ENCODE peak calls at places on chromosomes 1 and 21, in eight cellular contexts. One of them, this sample, is unnamed.

GRCh38 chr1:229342305-229342901 is 444 bp downstream of the CCSAP start:
- DNase-seq in tibial artery: peak
- DNase-seq in esophagus squamous epithelium: peak
- DNase-seq in BE2C: peak
- DNase-seq in MM.1S: peak
- DNase-seq in pancreas: peak
- DNase-seq in fibroblast of the aortic adventitia: peak
- DNase-seq in cardiac muscle cell: peak
- DNase-seq in this sample: peak

GRCh38 chr1:20086800-20087199 is 16.8 kb downstream of the PLA2G5 start:
- DNase-seq in tibial artery: no peak
- DNase-seq in esophagus squamous epithelium: no peak
- DNase-seq in BE2C: no peak
- DNase-seq in MM.1S: no peak
- DNase-seq in pancreas: no peak
- DNase-seq in fibroblast of the aortic adventitia: no peak
- DNase-seq in cardiac muscle cell: no peak
- DNase-seq in this sample: no peak

GRCh38 chr1:117886101-117886795 is 43.2 kb downstream of the GDAP2 start:
- DNase-seq in tibial artery: no peak
- DNase-seq in esophagus squamous epithelium: no peak
- DNase-seq in BE2C: no peak
- DNase-seq in MM.1S: no peak
- DNase-seq in pancreas: no peak
- DNase-seq in fibroblast of the aortic adventitia: peak
- DNase-seq in cardiac muscle cell: no peak
- DNase-seq in this sample: no peak

GRCh38 chr1:30795026-30795425 is 37.5 kb upstream of the LAPTM5 start:
- DNase-seq in tibial artery: no peak
- DNase-seq in esophagus squamous epithelium: no peak
- DNase-seq in BE2C: no peak
- DNase-seq in MM.1S: no peak
- DNase-seq in pancreas: no peak
- DNase-seq in fibroblast of the aortic adventitia: peak
- DNase-seq in cardiac muscle cell: no peak
- DNase-seq in this sample: no peak

GRCh38 chr1:147273409-147274307 is 31.2 kb downstream of the CHD1L start:
- DNase-seq in tibial artery: peak
- DNase-seq in esophagus squamous epithelium: no peak
- DNase-seq in BE2C: peak
- DNase-seq in MM.1S: peak
- DNase-seq in pancreas: no peak
- DNase-seq in fibroblast of the aortic adventitia: peak
- DNase-seq in cardiac muscle cell: peak
- DNase-seq in this sample: peak

GRCh38 chr1:239418683-239419082 is 32.3 kb downstream of the CHRM3 start:
- DNase-seq in tibial artery: no peak
- DNase-seq in esophagus squamous epithelium: no peak
- DNase-seq in BE2C: no peak
- DNase-seq in MM.1S: no peak
- DNase-seq in pancreas: no peak
- DNase-seq in fibroblast of the aortic adventitia: no peak
- DNase-seq in cardiac muscle cell: no peak
- DNase-seq in this sample: no peak

GRCh38 chr1:56908619-56909340 is 54.2 kb downstream of the C8A start:
- DNase-seq in tibial artery: no peak
- DNase-seq in esophagus squamous epithelium: no peak
- DNase-seq in BE2C: no peak
- DNase-seq in MM.1S: peak
- DNase-seq in pancreas: no peak
- DNase-seq in fibroblast of the aortic adventitia: peak
- DNase-seq in cardiac muscle cell: no peak
- DNase-seq in this sample: no peak

GRCh38 chr1:147169840-147170674 is 2.2 kb downstream of the PRKAB2 start:
- DNase-seq in tibial artery: no peak
- DNase-seq in esophagus squamous epithelium: no peak
- DNase-seq in BE2C: no peak
- DNase-seq in MM.1S: no peak
- DNase-seq in pancreas: no peak
- DNase-seq in fibroblast of the aortic adventitia: no peak
- DNase-seq in cardiac muscle cell: no peak
- DNase-seq in this sample: no peak

GRCh38 chr1:96370752-96371151 is 350.8 kb upstream of the PTBP2 start:
- DNase-seq in tibial artery: no peak
- DNase-seq in esophagus squamous epithelium: no peak
- DNase-seq in BE2C: no peak
- DNase-seq in MM.1S: no peak
- DNase-seq in pancreas: no peak
- DNase-seq in fibroblast of the aortic adventitia: peak
- DNase-seq in cardiac muscle cell: no peak
- DNase-seq in this sample: no peak

GRCh38 chr1:66521736-66522365 is 12.1 kb upstream of the SGIP1 start:
- DNase-seq in tibial artery: no peak
- DNase-seq in esophagus squamous epithelium: no peak
- DNase-seq in BE2C: no peak
- DNase-seq in MM.1S: no peak
- DNase-seq in pancreas: no peak
- DNase-seq in fibroblast of the aortic adventitia: peak
- DNase-seq in cardiac muscle cell: no peak
- DNase-seq in this sample: no peak

GRCh38 chr21:29342394-29342957 is 43.8 kb downstream of the BACH1 start:
- DNase-seq in tibial artery: peak
- DNase-seq in esophagus squamous epithelium: no peak
- DNase-seq in BE2C: no peak
- DNase-seq in MM.1S: no peak
- DNase-seq in pancreas: no peak
- DNase-seq in fibroblast of the aortic adventitia: peak
- DNase-seq in cardiac muscle cell: no peak
- DNase-seq in this sample: peak

GRCh38 chr1:225467193-225468020 is 39.6 kb upstream of the LBR start:
- DNase-seq in tibial artery: peak
- DNase-seq in esophagus squamous epithelium: peak
- DNase-seq in BE2C: no peak
- DNase-seq in MM.1S: peak
- DNase-seq in pancreas: no peak
- DNase-seq in fibroblast of the aortic adventitia: no peak
- DNase-seq in cardiac muscle cell: no peak
- DNase-seq in this sample: peak

GRCh38 chr1:44609412-44609767 is 64.9 kb downstream of the TMEM53 start:
- DNase-seq in tibial artery: peak
- DNase-seq in esophagus squamous epithelium: no peak
- DNase-seq in BE2C: peak
- DNase-seq in MM.1S: no peak
- DNase-seq in pancreas: peak
- DNase-seq in fibroblast of the aortic adventitia: peak
- DNase-seq in cardiac muscle cell: peak
- DNase-seq in this sample: peak
- TF ChIP-seq CTCF in tibial artery: peak
- TF ChIP-seq CTCF in esophagus squamous epithelium: peak
- TF ChIP-seq CTCF in BE2C: peak
- TF ChIP-seq CTCF in MM.1S: peak
- TF ChIP-seq CTCF in pancreas: no peak
- TF ChIP-seq CTCF in fibroblast of the aortic adventitia: peak
- TF ChIP-seq CTCF in cardiac muscle cell: peak
- TF ChIP-seq CTCF in this sample: peak

GRCh38 chr21:41071410-41071809 is 96.5 kb upstream of the BACE2 start:
- DNase-seq in tibial artery: no peak
- DNase-seq in esophagus squamous epithelium: no peak
- DNase-seq in BE2C: no peak
- DNase-seq in MM.1S: peak
- DNase-seq in pancreas: no peak
- DNase-seq in fibroblast of the aortic adventitia: no peak
- DNase-seq in cardiac muscle cell: peak
- DNase-seq in this sample: no peak

GRCh38 chr21:41069305-41069642 is 98.7 kb upstream of the BACE2 start:
- DNase-seq in tibial artery: no peak
- DNase-seq in esophagus squamous epithelium: no peak
- DNase-seq in BE2C: no peak
- DNase-seq in MM.1S: no peak
- DNase-seq in pancreas: no peak
- DNase-seq in fibroblast of the aortic adventitia: no peak
- DNase-seq in cardiac muscle cell: no peak
- DNase-seq in this sample: no peak

GRCh38 chr21:41065539-41065938 is 102.4 kb upstream of the BACE2 start:
- DNase-seq in tibial artery: no peak
- DNase-seq in esophagus squamous epithelium: no peak
- DNase-seq in BE2C: no peak
- DNase-seq in MM.1S: no peak
- DNase-seq in pancreas: no peak
- DNase-seq in fibroblast of the aortic adventitia: no peak
- DNase-seq in cardiac muscle cell: no peak
- DNase-seq in this sample: no peak

GRCh38 chr21:41066086-41066938 is 101.6 kb upstream of the BACE2 start:
- DNase-seq in tibial artery: no peak
- DNase-seq in esophagus squamous epithelium: no peak
- DNase-seq in BE2C: no peak
- DNase-seq in MM.1S: no peak
- DNase-seq in pancreas: no peak
- DNase-seq in fibroblast of the aortic adventitia: no peak
- DNase-seq in cardiac muscle cell: no peak
- DNase-seq in this sample: no peak

DNA sequence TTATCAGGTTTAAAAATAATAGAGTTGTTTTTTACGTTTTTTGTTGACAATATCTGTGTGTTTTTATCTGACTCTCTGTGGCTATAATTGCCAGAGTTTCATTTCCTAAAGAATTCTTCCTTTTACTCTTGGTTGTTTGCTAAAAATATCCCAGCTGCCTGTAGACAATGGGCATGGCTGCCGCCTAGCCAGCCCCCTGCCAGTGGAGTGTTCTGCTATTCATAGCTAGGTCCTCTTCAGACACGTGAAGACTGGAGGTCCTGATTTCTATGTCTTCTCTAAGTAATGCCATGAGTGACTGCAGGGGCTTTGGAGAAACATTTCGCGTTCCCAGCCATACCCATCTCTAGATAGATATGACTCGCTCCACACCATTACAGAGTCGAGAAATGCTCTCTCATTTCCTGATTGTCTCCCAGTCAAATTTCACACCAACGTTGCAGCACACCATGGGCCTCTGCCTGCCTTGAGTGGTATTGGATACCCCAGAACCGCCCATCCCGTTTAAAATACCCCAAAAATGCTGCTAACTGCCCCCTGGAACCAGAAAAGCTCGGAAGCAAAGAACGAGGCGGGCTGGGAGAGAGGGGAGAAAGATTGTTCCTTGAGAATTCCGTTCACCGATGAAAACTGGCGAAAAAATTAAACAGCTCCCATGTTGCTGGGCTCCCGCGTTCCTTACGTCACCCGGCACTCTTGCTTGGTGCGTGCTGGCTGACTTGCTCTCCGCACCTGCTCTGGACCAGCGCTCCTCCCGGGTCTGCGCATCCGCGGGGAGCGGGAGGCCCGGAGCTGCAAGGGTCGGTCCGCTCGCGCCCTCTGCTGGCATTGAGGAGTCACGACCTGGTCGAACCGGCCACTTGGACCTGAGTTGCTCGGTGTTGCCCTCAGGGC is 99.3 kb upstream of the BACE2 start:
- DNase-seq in tibial artery: peak
- DNase-seq in esophagus squamous epithelium: no peak
- DNase-seq in BE2C: peak
- DNase-seq in MM.1S: peak
- DNase-seq in pancreas: peak
- DNase-seq in fibroblast of the aortic adventitia: peak
- DNase-seq in cardiac muscle cell: peak
- DNase-seq in this sample: peak
- TF ChIP-seq CTCF in tibial artery: peak
- TF ChIP-seq CTCF in esophagus squamous epithelium: peak
- TF ChIP-seq CTCF in BE2C: peak
- TF ChIP-seq CTCF in MM.1S: peak
- TF ChIP-seq CTCF in pancreas: peak
- TF ChIP-seq CTCF in fibroblast of the aortic adventitia: peak
- TF ChIP-seq CTCF in cardiac muscle cell: peak
- TF ChIP-seq CTCF in this sample: peak

GRCh38 chr1:221766210-221766609 is 24.3 kb upstream of the DUSP10 start:
- DNase-seq in tibial artery: no peak
- DNase-seq in esophagus squamous epithelium: no peak
- DNase-seq in BE2C: no peak
- DNase-seq in MM.1S: no peak
- DNase-seq in pancreas: no peak
- DNase-seq in fibroblast of the aortic adventitia: peak
- DNase-seq in cardiac muscle cell: no peak
- DNase-seq in this sample: no peak

GRCh38 chr1:221765527-221765926 is 23.6 kb upstream of the DUSP10 start:
- DNase-seq in tibial artery: no peak
- DNase-seq in esophagus squamous epithelium: no peak
- DNase-seq in BE2C: no peak
- DNase-seq in MM.1S: no peak
- DNase-seq in pancreas: no peak
- DNase-seq in fibroblast of the aortic adventitia: no peak
- DNase-seq in cardiac muscle cell: no peak
- DNase-seq in this sample: no peak

GRCh38 chr1:221772107-221772506 is 30.2 kb upstream of the DUSP10 start:
- DNase-seq in tibial artery: no peak
- DNase-seq in esophagus squamous epithelium: no peak
- DNase-seq in BE2C: no peak
- DNase-seq in MM.1S: no peak
- DNase-seq in pancreas: no peak
- DNase-seq in fibroblast of the aortic adventitia: no peak
- DNase-seq in cardiac muscle cell: no peak
- DNase-seq in this sample: no peak

GRCh38 chr1:221773383-221773782 is 31.5 kb upstream of the DUSP10 start:
- DNase-seq in tibial artery: no peak
- DNase-seq in esophagus squamous epithelium: no peak
- DNase-seq in BE2C: no peak
- DNase-seq in MM.1S: no peak
- DNase-seq in pancreas: no peak
- DNase-seq in fibroblast of the aortic adventitia: no peak
- DNase-seq in cardiac muscle cell: no peak
- DNase-seq in this sample: no peak

DNA sequence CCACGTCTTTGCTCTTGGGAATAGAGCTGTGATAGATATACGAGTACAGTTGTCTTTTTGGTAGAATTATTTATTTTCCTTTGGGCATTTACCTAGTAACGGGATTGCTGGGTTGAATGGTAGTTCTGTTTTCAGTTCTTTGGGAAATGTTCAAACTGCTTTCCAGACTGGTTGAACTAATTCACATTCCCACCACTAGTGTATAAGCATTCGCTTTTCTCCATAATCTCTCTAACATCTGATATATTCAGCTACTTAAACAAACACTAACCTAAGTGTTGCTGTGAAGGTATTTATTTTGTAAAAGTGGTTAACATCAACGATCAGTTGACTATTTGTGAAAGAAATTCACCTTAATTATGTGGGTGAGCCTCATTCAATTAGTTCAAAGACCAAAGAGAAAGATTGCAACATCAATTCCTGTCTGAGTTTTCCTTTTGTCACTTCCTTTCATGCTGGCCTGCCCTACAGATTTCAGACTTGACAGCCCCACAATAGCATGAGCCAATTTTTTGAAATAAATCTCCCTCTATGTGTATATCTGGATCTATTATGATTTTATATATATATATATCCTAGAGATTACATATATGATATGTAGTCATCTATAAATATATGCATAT is 26.7 kb upstream of the DUSP10 start:
- DNase-seq in tibial artery: no peak
- DNase-seq in esophagus squamous epithelium: no peak
- DNase-seq in BE2C: no peak
- DNase-seq in MM.1S: no peak
- DNase-seq in pancreas: no peak
- DNase-seq in fibroblast of the aortic adventitia: no peak
- DNase-seq in cardiac muscle cell: no peak
- DNase-seq in this sample: no peak
- TF ChIP-seq CTCF in tibial artery: no peak
- TF ChIP-seq CTCF in esophagus squamous epithelium: no peak
- TF ChIP-seq CTCF in BE2C: no peak
- TF ChIP-seq CTCF in MM.1S: no peak
- TF ChIP-seq CTCF in pancreas: no peak
- TF ChIP-seq CTCF in fibroblast of the aortic adventitia: no peak
- TF ChIP-seq CTCF in cardiac muscle cell: peak
- TF ChIP-seq CTCF in this sample: no peak

GRCh38 chr1:77546890-77547289 is 135.6 kb downstream of the ZZZ3 start:
- DNase-seq in tibial artery: no peak
- DNase-seq in esophagus squamous epithelium: no peak
- DNase-seq in BE2C: no peak
- DNase-seq in MM.1S: no peak
- DNase-seq in pancreas: no peak
- DNase-seq in fibroblast of the aortic adventitia: no peak
- DNase-seq in cardiac muscle cell: no peak
- DNase-seq in this sample: no peak
- TF ChIP-seq CTCF in tibial artery: no peak
- TF ChIP-seq CTCF in esophagus squamous epithelium: no peak
- TF ChIP-seq CTCF in BE2C: no peak
- TF ChIP-seq CTCF in MM.1S: no peak
- TF ChIP-seq CTCF in pancreas: no peak
- TF ChIP-seq CTCF in fibroblast of the aortic adventitia: no peak
- TF ChIP-seq CTCF in cardiac muscle cell: no peak
- TF ChIP-seq CTCF in this sample: no peak